ENCODE peak calls at places on chromosomes 6 and 20, in ten cellular contexts. One of them, this sample, is unnamed.

GRCh38 chr6:24763578-24763977 is 11.2 kb upstream of the GMNN start:
- DNase-seq in pancreas: no peak
- DNase-seq in pulmonary artery endothelial cell: no peak
- DNase-seq in stimulated activated CD8-positive, alpha-beta memory T cell treated with anti-CD3 and anti-CD28 coated beads, Interleukin-7, amount 100 ng/mL, for 1 hour: no peak
- DNase-seq in ACHN: no peak
- DNase-seq in NCI-H2081: no peak
- DNase-seq in amygdala: no peak
- DNase-seq in endothelial cell of umbilical vein: peak; percentile 25
- DNase-seq in tibial nerve: no peak
- DNase-seq in DMS 273 treated with DMSO at 0.1 percent for 48 hours: no peak
- DNase-seq in this sample: no peak

GRCh38 chr6:45922728-45923351 is 92.8 kb downstream of the CLIC5 start:
- DNase-seq in tibial nerve: peak; percentile 59
- DNase-seq in ACHN: peak; percentile 56
- DNase-seq in amygdala: peak; percentile 26
- DNase-seq in pancreas: no peak
- DNase-seq in stimulated activated CD8-positive, alpha-beta memory T cell treated with anti-CD3 and anti-CD28 coated beads, Interleukin-7, amount 100 ng/mL, for 1 hour: peak; percentile 4
- DNase-seq in NCI-H2081: peak; percentile 3
- DNase-seq in endothelial cell of umbilical vein: peak; percentile 40
- DNase-seq in pulmonary artery endothelial cell: no peak
- DNase-seq in DMS 273 treated with DMSO at 0.1 percent for 48 hours: no peak
- DNase-seq in this sample: no peak

GRCh38 chr6:46325561-46326525 is 155.1 kb upstream of the ENPP5 start:
- DNase-seq in pulmonary artery endothelial cell: no peak
- DNase-seq in pancreas: no peak
- DNase-seq in endothelial cell of umbilical vein: no peak
- DNase-seq in amygdala: peak; percentile 44
- DNase-seq in ACHN: peak; percentile 2
- DNase-seq in tibial nerve: no peak
- DNase-seq in DMS 273 treated with DMSO at 0.1 percent for 48 hours: no peak
- DNase-seq in stimulated activated CD8-positive, alpha-beta memory T cell treated with anti-CD3 and anti-CD28 coated beads, Interleukin-7, amount 100 ng/mL, for 1 hour: no peak
- DNase-seq in NCI-H2081: peak; percentile 53
- DNase-seq in this sample: no peak

GRCh38 chr20:18613553-18613952 is 25.7 kb downstream of the DTD1 start:
- DNase-seq in endothelial cell of umbilical vein: no peak
- DNase-seq in NCI-H2081: no peak
- DNase-seq in stimulated activated CD8-positive, alpha-beta memory T cell treated with anti-CD3 and anti-CD28 coated beads, Interleukin-7, amount 100 ng/mL, for 1 hour: no peak
- DNase-seq in ACHN: no peak
- DNase-seq in DMS 273 treated with DMSO at 0.1 percent for 48 hours: no peak
- DNase-seq in amygdala: no peak
- DNase-seq in pancreas: no peak
- DNase-seq in tibial nerve: no peak
- DNase-seq in pulmonary artery endothelial cell: no peak
- DNase-seq in this sample: no peak

GRCh38 chr6:121216928-121217327 is 117.4 kb downstream of the TBC1D32 start:
- DNase-seq in ACHN: no peak
- DNase-seq in amygdala: no peak
- DNase-seq in tibial nerve: no peak
- DNase-seq in endothelial cell of umbilical vein: no peak
- DNase-seq in pulmonary artery endothelial cell: no peak
- DNase-seq in stimulated activated CD8-positive, alpha-beta memory T cell treated with anti-CD3 and anti-CD28 coated beads, Interleukin-7, amount 100 ng/mL, for 1 hour: no peak
- DNase-seq in DMS 273 treated with DMSO at 0.1 percent for 48 hours: no peak
- DNase-seq in NCI-H2081: no peak
- DNase-seq in pancreas: no peak
- DNase-seq in this sample: no peak

GRCh38 chr20:43508106-43508505 is 609 bp downstream of the L3MBTL1 start:
- DNase-seq in ACHN: no peak
- DNase-seq in DMS 273 treated with DMSO at 0.1 percent for 48 hours: no peak
- DNase-seq in pulmonary artery endothelial cell: no peak
- DNase-seq in amygdala: no peak
- DNase-seq in NCI-H2081: no peak
- DNase-seq in pancreas: no peak
- DNase-seq in tibial nerve: no peak
- DNase-seq in stimulated activated CD8-positive, alpha-beta memory T cell treated with anti-CD3 and anti-CD28 coated beads, Interleukin-7, amount 100 ng/mL, for 1 hour: no peak
- DNase-seq in endothelial cell of umbilical vein: no peak
- DNase-seq in this sample: no peak

GRCh38 chr6:28809947-28810654 is 113.7 kb downstream of the TRIM27 start:
- DNase-seq in pulmonary artery endothelial cell: no peak
- DNase-seq in tibial nerve: no peak
- DNase-seq in pancreas: no peak
- DNase-seq in amygdala: no peak
- DNase-seq in NCI-H2081: no peak
- DNase-seq in stimulated activated CD8-positive, alpha-beta memory T cell treated with anti-CD3 and anti-CD28 coated beads, Interleukin-7, amount 100 ng/mL, for 1 hour: no peak
- DNase-seq in DMS 273 treated with DMSO at 0.1 percent for 48 hours: no peak
- DNase-seq in endothelial cell of umbilical vein: no peak
- DNase-seq in ACHN: no peak
- DNase-seq in this sample: no peak

GRCh38 chr6:150172929-150173328 is 30.1 kb downstream of the PPP1R14C start:
- DNase-seq in ACHN: no peak
- DNase-seq in pancreas: no peak
- DNase-seq in NCI-H2081: no peak
- DNase-seq in pulmonary artery endothelial cell: no peak
- DNase-seq in tibial nerve: no peak
- DNase-seq in endothelial cell of umbilical vein: no peak
- DNase-seq in DMS 273 treated with DMSO at 0.1 percent for 48 hours: no peak
- DNase-seq in stimulated activated CD8-positive, alpha-beta memory T cell treated with anti-CD3 and anti-CD28 coated beads, Interleukin-7, amount 100 ng/mL, for 1 hour: no peak
- DNase-seq in amygdala: no peak
- DNase-seq in this sample: no peak

GRCh38 chr20:24382330-24382729 is 87.1 kb upstream of the SYNDIG1 start:
- DNase-seq in stimulated activated CD8-positive, alpha-beta memory T cell treated with anti-CD3 and anti-CD28 coated beads, Interleukin-7, amount 100 ng/mL, for 1 hour: no peak
- DNase-seq in ACHN: no peak
- DNase-seq in endothelial cell of umbilical vein: no peak
- DNase-seq in pancreas: no peak
- DNase-seq in DMS 273 treated with DMSO at 0.1 percent for 48 hours: no peak
- DNase-seq in pulmonary artery endothelial cell: no peak
- DNase-seq in tibial nerve: no peak
- DNase-seq in amygdala: no peak
- DNase-seq in NCI-H2081: no peak
- DNase-seq in this sample: no peak

GRCh38 chr6:1971612-1972011 is 273.8 kb downstream of the GMDS start:
- DNase-seq in stimulated activated CD8-positive, alpha-beta memory T cell treated with anti-CD3 and anti-CD28 coated beads, Interleukin-7, amount 100 ng/mL, for 1 hour: no peak
- DNase-seq in NCI-H2081: no peak
- DNase-seq in amygdala: no peak
- DNase-seq in ACHN: no peak
- DNase-seq in DMS 273 treated with DMSO at 0.1 percent for 48 hours: no peak
- DNase-seq in pulmonary artery endothelial cell: no peak
- DNase-seq in tibial nerve: no peak
- DNase-seq in endothelial cell of umbilical vein: no peak
- DNase-seq in pancreas: no peak
- DNase-seq in this sample: no peak

GRCh38 chr20:41697861-41698559 is 79.8 kb upstream of the CHD6 start:
- DNase-seq in NCI-H2081: peak; percentile 31
- DNase-seq in tibial nerve: no peak
- DNase-seq in ACHN: peak; percentile 34
- DNase-seq in pulmonary artery endothelial cell: no peak
- DNase-seq in amygdala: no peak
- DNase-seq in endothelial cell of umbilical vein: peak; percentile 36
- DNase-seq in pancreas: no peak
- DNase-seq in stimulated activated CD8-positive, alpha-beta memory T cell treated with anti-CD3 and anti-CD28 coated beads, Interleukin-7, amount 100 ng/mL, for 1 hour: no peak
- DNase-seq in DMS 273 treated with DMSO at 0.1 percent for 48 hours: no peak
- DNase-seq in this sample: no peak

GRCh38 chr6:166999845-167000253 is 652 bp downstream of the CEP43 start:
- DNase-seq in tibial nerve: no peak
- DNase-seq in NCI-H2081: no peak
- DNase-seq in DMS 273 treated with DMSO at 0.1 percent for 48 hours: no peak
- DNase-seq in stimulated activated CD8-positive, alpha-beta memory T cell treated with anti-CD3 and anti-CD28 coated beads, Interleukin-7, amount 100 ng/mL, for 1 hour: no peak
- DNase-seq in pancreas: no peak
- DNase-seq in amygdala: no peak
- DNase-seq in endothelial cell of umbilical vein: peak; percentile 47
- DNase-seq in pulmonary artery endothelial cell: no peak
- DNase-seq in ACHN: peak; percentile 27
- DNase-seq in this sample: no peak

GRCh38 chr6:105982761-105983600 is 103.2 kb upstream of the PRDM1 start:
- DNase-seq in pulmonary artery endothelial cell: no peak
- DNase-seq in stimulated activated CD8-positive, alpha-beta memory T cell treated with anti-CD3 and anti-CD28 coated beads, Interleukin-7, amount 100 ng/mL, for 1 hour: no peak
- DNase-seq in DMS 273 treated with DMSO at 0.1 percent for 48 hours: peak; percentile 26
- DNase-seq in ACHN: no peak
- DNase-seq in pancreas: no peak
- DNase-seq in endothelial cell of umbilical vein: no peak
- DNase-seq in NCI-H2081: no peak
- DNase-seq in tibial nerve: no peak
- DNase-seq in amygdala: no peak
- DNase-seq in this sample: no peak

GRCh38 chr20:44471481-44471882 is 4.2 kb upstream of the TTPAL start:
- DNase-seq in tibial nerve: no peak
- DNase-seq in DMS 273 treated with DMSO at 0.1 percent for 48 hours: no peak
- DNase-seq in pulmonary artery endothelial cell: no peak
- DNase-seq in ACHN: peak; percentile 7
- DNase-seq in stimulated activated CD8-positive, alpha-beta memory T cell treated with anti-CD3 and anti-CD28 coated beads, Interleukin-7, amount 100 ng/mL, for 1 hour: no peak
- DNase-seq in pancreas: no peak
- DNase-seq in amygdala: no peak
- DNase-seq in NCI-H2081: no peak
- DNase-seq in endothelial cell of umbilical vein: no peak
- DNase-seq in this sample: no peak

GRCh38 chr20:44442298-44443070 is 33.2 kb upstream of the TTPAL start:
- DNase-seq in pancreas: no peak
- DNase-seq in ACHN: no peak
- DNase-seq in DMS 273 treated with DMSO at 0.1 percent for 48 hours: no peak
- DNase-seq in endothelial cell of umbilical vein: no peak
- DNase-seq in tibial nerve: no peak
- DNase-seq in stimulated activated CD8-positive, alpha-beta memory T cell treated with anti-CD3 and anti-CD28 coated beads, Interleukin-7, amount 100 ng/mL, for 1 hour: no peak
- DNase-seq in NCI-H2081: no peak
- DNase-seq in pulmonary artery endothelial cell: no peak
- DNase-seq in amygdala: no peak
- DNase-seq in this sample: no peak

GRCh38 chr20:19920388-19921138 is 96.6 kb upstream of the NAA20 start:
- DNase-seq in stimulated activated CD8-positive, alpha-beta memory T cell treated with anti-CD3 and anti-CD28 coated beads, Interleukin-7, amount 100 ng/mL, for 1 hour: no peak
- DNase-seq in amygdala: no peak
- DNase-seq in pulmonary artery endothelial cell: no peak
- DNase-seq in DMS 273 treated with DMSO at 0.1 percent for 48 hours: no peak
- DNase-seq in NCI-H2081: no peak
- DNase-seq in endothelial cell of umbilical vein: no peak
- DNase-seq in pancreas: no peak
- DNase-seq in tibial nerve: no peak
- DNase-seq in ACHN: no peak
- DNase-seq in this sample: no peak

GRCh38 chr20:45341939-45342862 is 6.0 kb downstream of the SDC4 start:
- DNase-seq in tibial nerve: no peak
- DNase-seq in ACHN: no peak
- DNase-seq in stimulated activated CD8-positive, alpha-beta memory T cell treated with anti-CD3 and anti-CD28 coated beads, Interleukin-7, amount 100 ng/mL, for 1 hour: no peak
- DNase-seq in DMS 273 treated with DMSO at 0.1 percent for 48 hours: no peak
- DNase-seq in pulmonary artery endothelial cell: no peak
- DNase-seq in endothelial cell of umbilical vein: peak; percentile 50
- DNase-seq in pancreas: peak; percentile 85
- DNase-seq in NCI-H2081: no peak
- DNase-seq in amygdala: peak; percentile 14
- DNase-seq in this sample: no peak

GRCh38 chr6:159714404-159714803 is 12.9 kb upstream of the WTAP start:
- DNase-seq in pancreas: no peak
- DNase-seq in NCI-H2081: no peak
- DNase-seq in ACHN: no peak
- DNase-seq in endothelial cell of umbilical vein: no peak
- DNase-seq in stimulated activated CD8-positive, alpha-beta memory T cell treated with anti-CD3 and anti-CD28 coated beads, Interleukin-7, amount 100 ng/mL, for 1 hour: no peak
- DNase-seq in pulmonary artery endothelial cell: no peak
- DNase-seq in DMS 273 treated with DMSO at 0.1 percent for 48 hours: no peak
- DNase-seq in tibial nerve: no peak
- DNase-seq in amygdala: no peak
- DNase-seq in this sample: no peak

GRCh38 chr20:35135867-35136586 is 11.1 kb downstream of the EDEM2 start:
- DNase-seq in DMS 273 treated with DMSO at 0.1 percent for 48 hours: no peak
- DNase-seq in amygdala: no peak
- DNase-seq in endothelial cell of umbilical vein: peak; percentile 88
- DNase-seq in tibial nerve: no peak
- DNase-seq in stimulated activated CD8-positive, alpha-beta memory T cell treated with anti-CD3 and anti-CD28 coated beads, Interleukin-7, amount 100 ng/mL, for 1 hour: no peak
- DNase-seq in NCI-H2081: no peak
- DNase-seq in ACHN: no peak
- DNase-seq in pancreas: no peak
- DNase-seq in pulmonary artery endothelial cell: peak; percentile 77
- DNase-seq in this sample: peak; percentile 20